ENCODE peak calls at places on chromosomes 12 and 14, in eight cellular contexts. F, Q, V, G, T, W, Y and A are unnamed samples.

GRCh38 chr12:106079148-106079738 is 59.5 kb downstream of the NUAK1 start:
- DNase-seq in F (no peak), Q (no peak), V (no peak), G (no peak), T (no peak), W (no peak), Y (no peak), A (no peak)

GRCh38 chr12:74980510-74980909 is 229.1 kb downstream of the KCNC2 start:
- DNase-seq in F (peak), Q (no peak), V (no peak), G (no peak), T (no peak), W (no peak), Y (no peak), A (no peak)

GRCh38 chr14:69318241-69318640 is 58.3 kb downstream of the GALNT16 start:
- DNase-seq in F (no peak), Q (no peak), V (no peak), G (no peak), T (no peak), W (no peak), Y (no peak), A (no peak)

GRCh38 chr14:67420102-67420739 is 8.3 kb upstream of the PLEK2 start:
- DNase-seq in F (no peak), Q (no peak), V (no peak), G (no peak), T (no peak), W (no peak), Y (no peak), A (no peak)

GRCh38 chr12:92928431-92928961 is 599 bp downstream of the EEA1 start:
- DNase-seq in F (peak), Q (no peak), V (no peak), G (no peak), T (peak), W (peak), Y (peak), A (peak)

GRCh38 chr12:116282371-116283286 is 5.1 kb upstream of the MED13L start:
- DNase-seq in F (no peak), Q (no peak), V (no peak), G (no peak), T (no peak), W (no peak), Y (no peak), A (no peak)

GRCh38 chr12:10132971-10133370 is 3.0 kb upstream of the CLEC7A start:
- DNase-seq in F (no peak), Q (no peak), V (no peak), G (no peak), T (no peak), W (no peak), Y (no peak), A (no peak)

GRCh38 chr12:91685917-91686316 is 459.7 kb downstream of the BTG1 start:
- DNase-seq in F (peak), Q (no peak), V (no peak), G (no peak), T (no peak), W (no peak), Y (peak), A (no peak)

GRCh38 chr14:71165121-71165574 is 257.9 kb downstream of the PCNX1 start:
- DNase-seq in F (peak), Q (no peak), V (no peak), G (no peak), T (peak), W (no peak), Y (peak), A (no peak)

GRCh38 chr12:18703916-18704315 is 33.9 kb downstream of the PLCZ1 start:
- DNase-seq in F (no peak), Q (no peak), V (no peak), G (no peak), T (peak), W (no peak), Y (peak), A (no peak)

GRCh38 chr12:24138041-24138440 is 188.6 kb upstream of the SOX5 start:
- DNase-seq in F (no peak), Q (no peak), V (no peak), G (peak), T (no peak), W (no peak), Y (no peak), A (no peak)

GRCh38 chr12:2856901-2857495 is at the start of gene TEX52:
- DNase-seq in F (no peak), Q (no peak), V (no peak), G (no peak), T (no peak), W (no peak), Y (no peak), A (no peak)

GRCh38 chr12:52244615-52244994 is 11.6 kb downstream of the KRT7 start:
- DNase-seq in F (no peak), Q (no peak), V (no peak), G (no peak), T (no peak), W (no peak), Y (no peak), A (no peak)